ENCODE peak calls at places on chromosomes 11 and 22, in six cellular contexts. S is ovary, D is heart right ventricle, O is H9, L is IMR-90, N is heart left ventricle. X is an unnamed sample. For H3K4me1, the result is how much of the 10 kb centered on the place peaks cover.

GRCh38 chr11:93844568-93844967 is 5.8 kb downstream of the VSTM5 start:
- DNase-seq in O (peak), L (no peak), N (no peak), D (no peak), S (no peak), X (no peak)

GRCh38 chr11:69906453-69906907 is 87.3 kb upstream of the FGF3 start:
- DNase-seq in L (peak), D (no peak), N (no peak), S (no peak), O (no peak), X (no peak)

GRCh38 chr11:63919267-63920125 is 2.5 kb upstream of the RCOR2 start:
- DNase-seq in L (no peak), O (peak), S (peak), D (peak), N (peak), X (peak)

GRCh38 chr22:17443413-17444203 is 74.3 kb downstream of the CECR2 start:
- DNase-seq in N (no peak), O (no peak), S (no peak), L (no peak), D (no peak), X (no peak)

GRCh38 chr22:49023879-49024774 is 803.5 kb downstream of the BRD1 start:
- DNase-seq in D (no peak), S (no peak), O (no peak), L (no peak), N (no peak), X (no peak)

GRCh38 chr11:44308923-44309482 is 936 bp downstream of the ALX4 start:
- DNase-seq in D (no peak), S (no peak), L (no peak), O (no peak), N (no peak), X (no peak)

GRCh38 chr11:43708776-43709175 is 28.2 kb downstream of the HSD17B12 start:
- DNase-seq in S (no peak), O (no peak), L (no peak), N (no peak), D (no peak), X (no peak)

GRCh38 chr11:96341237-96342130 is 1.5 kb downstream of the MAML2 start:
- DNase-seq in N (peak), O (peak), S (peak), L (peak), D (peak), X (peak)

GRCh38 chr11:70212227-70212811 is 9.2 kb downstream of the FADD start:
- DNase-seq in L (no peak), O (peak), D (no peak), N (no peak), S (no peak), X (no peak)

GRCh38 chr22:44119669-44120313 is 60.9 kb upstream of the PARVG start:
- DNase-seq in D (no peak), L (no peak), O (no peak), N (no peak), S (no peak), X (no peak)

GRCh38 chr11:88384004-88384677 is 46.6 kb upstream of the CTSC start:
- DNase-seq in D (no peak), S (no peak), N (no peak), O (no peak), L (peak), X (no peak)

GRCh38 chr11:119782021-119782420 is 53.0 kb upstream of the NECTIN1 start:
- DNase-seq in N (no peak), O (peak), L (no peak), S (no peak), D (no peak), X (no peak)

GRCh38 chr22:27372364-27372763 is 429.2 kb downstream of the MN1 start:
- DNase-seq in S (no peak), N (no peak), L (no peak), O (no peak), D (no peak), X (no peak)

GRCh38 chr11:17734986-17735822 is 623 bp downstream of the KCNC1 start:
- DNase-seq in N (peak), O (peak), D (peak), S (peak), L (peak), X (peak)

GRCh38 chr11:12403995-12404345 is 26.6 kb downstream of the PARVA start:
- DNase-seq in O (no peak), S (no peak), D (no peak), L (no peak), N (no peak), X (no peak)

DNA sequence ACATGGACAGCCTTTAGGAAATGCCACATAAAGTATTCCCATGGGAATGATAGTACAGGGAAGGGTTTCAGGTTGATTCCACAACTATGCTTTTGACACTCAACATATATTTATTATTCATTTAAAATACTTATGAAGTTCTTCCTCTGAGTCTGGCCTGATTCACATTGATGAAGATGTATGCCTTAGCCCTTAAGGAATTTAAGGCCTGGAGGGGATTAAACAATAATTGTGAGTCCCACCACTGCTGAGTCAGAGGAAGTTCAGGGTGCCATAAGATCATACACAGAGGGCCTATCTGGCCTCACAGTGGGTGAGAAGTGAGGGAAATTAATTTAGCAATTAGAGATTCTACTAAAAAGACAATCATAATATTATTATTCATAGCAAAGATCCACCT is 161.1 kb upstream of the SNX19 start:
- DNase-seq in N (no peak), S (no peak), O (no peak), D (no peak), L (peak), X (no peak)
- H3K4me1 ChIP-seq in N (under half), S (under half), O (under half), D (under half), L (under half), X (under half)

GRCh38 chr11:123194308-123195181 is 503 bp downstream of the CLMP start:
- DNase-seq in S (peak), L (peak), D (no peak), O (peak), N (no peak), X (no peak)

GRCh38 chr11:123188508-123189165 is 6.4 kb downstream of the CLMP start:
- DNase-seq in D (no peak), S (no peak), N (no peak), O (no peak), L (peak), X (no peak)

GRCh38 chr11:123190504-123190903 is 4.5 kb downstream of the CLMP start:
- DNase-seq in S (no peak), L (no peak), O (no peak), D (no peak), N (no peak), X (no peak)

GRCh38 chr11:123193742-123194141 is 1.3 kb downstream of the CLMP start:
- DNase-seq in L (no peak), S (no peak), N (no peak), D (no peak), O (no peak), X (no peak)

DNA sequence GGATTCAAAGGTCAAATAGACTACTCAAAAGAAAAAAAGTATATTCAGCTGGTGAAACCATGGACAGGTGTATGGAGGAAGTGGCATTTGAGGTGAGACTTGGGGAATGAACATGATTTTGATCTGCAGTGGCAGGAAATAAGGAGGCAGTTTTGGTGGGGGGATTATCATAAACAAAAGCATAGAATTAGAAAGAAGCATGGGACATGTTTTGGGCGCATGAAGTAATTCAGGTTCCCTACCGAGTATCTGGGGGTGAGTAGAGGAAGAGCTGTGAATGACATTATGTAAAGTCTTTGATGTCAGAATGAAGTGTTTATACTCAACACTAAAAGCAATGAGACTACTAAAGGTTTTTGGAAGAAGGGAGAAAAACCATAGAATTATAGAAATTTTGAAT is 3.1 kb downstream of the CLMP start:
- DNase-seq in L (no peak), O (no peak), N (no peak), S (no peak), D (no peak), X (no peak)
- H3K4me1 ChIP-seq in L (under half), O (under half), N (under half), S (under half), D (under half), X (under half)

GRCh38 chr11:127616171-127616570 is 615.6 kb upstream of the KIRREL3 start:
- DNase-seq in L (no peak), D (no peak), N (no peak), O (no peak), S (no peak), X (no peak)

GRCh38 chr11:127609025-127609788 is 608.6 kb upstream of the KIRREL3 start:
- DNase-seq in O (peak), L (no peak), D (no peak), N (no peak), S (no peak), X (no peak)

GRCh38 chr11:127610787-127611186 is 610.2 kb upstream of the KIRREL3 start:
- DNase-seq in O (no peak), D (no peak), S (no peak), N (no peak), L (no peak), X (no peak)

GRCh38 chr11:127612602-127613001 is 612.0 kb upstream of the KIRREL3 start:
- DNase-seq in S (no peak), N (no peak), L (no peak), O (no peak), D (no peak), X (no peak)
- H3K4me1 ChIP-seq in S (under half), N (under half), L (under half), O (under half), D (under half), X (under half)

GRCh38 chr22:23267225-23268043 is 87.1 kb downstream of the BCR start:
- DNase-seq in S (no peak), D (no peak), N (no peak), O (no peak), L (no peak), X (no peak)

GRCh38 chr22:23266780-23267179 is 86.5 kb downstream of the BCR start:
- DNase-seq in O (no peak), L (no peak), N (no peak), D (no peak), S (no peak), X (no peak)

GRCh38 chr22:23269441-23270211 is 89.3 kb downstream of the BCR start:
- DNase-seq in D (no peak), S (no peak), N (no peak), L (no peak), O (peak), X (no peak)

GRCh38 chr22:23268877-23269276 is 88.6 kb downstream of the BCR start:
- DNase-seq in N (no peak), O (no peak), D (no peak), L (no peak), S (no peak), X (no peak)

DNA sequence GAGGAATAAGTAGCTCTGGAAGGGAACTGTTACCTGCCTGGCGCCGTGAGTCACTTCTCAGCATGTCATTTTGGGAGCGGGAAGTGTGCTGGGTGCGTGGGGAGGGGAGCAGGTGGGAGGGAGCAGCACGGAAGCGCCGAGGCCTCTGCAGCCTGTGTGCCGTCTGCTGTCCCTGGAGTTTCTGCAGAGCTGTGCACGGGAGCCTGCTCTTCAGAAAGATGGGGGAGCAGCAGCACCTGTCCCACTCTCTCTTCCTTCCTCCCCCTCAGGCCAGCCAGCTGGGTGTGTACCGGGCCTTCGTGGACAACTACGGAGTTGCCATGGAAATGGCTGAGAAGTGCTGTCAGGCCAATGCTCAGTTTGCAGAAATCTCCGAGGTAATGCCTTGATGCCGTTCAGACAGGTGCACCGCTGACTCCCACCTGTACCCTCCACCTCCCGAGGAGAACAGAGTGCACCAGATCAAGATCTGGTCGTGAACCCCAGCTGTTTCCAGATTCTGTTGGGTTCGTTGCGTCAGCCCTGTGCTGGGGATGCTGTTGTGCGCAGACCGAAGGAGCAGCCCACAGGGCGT is 87.9 kb downstream of the BCR start:
- DNase-seq in D (no peak), N (no peak), L (no peak), O (no peak), S (no peak), X (no peak)
- H3K4me1 ChIP-seq in D (under half), N (under half), L (under half), O (under half), S (under half), X (under half)

DNA sequence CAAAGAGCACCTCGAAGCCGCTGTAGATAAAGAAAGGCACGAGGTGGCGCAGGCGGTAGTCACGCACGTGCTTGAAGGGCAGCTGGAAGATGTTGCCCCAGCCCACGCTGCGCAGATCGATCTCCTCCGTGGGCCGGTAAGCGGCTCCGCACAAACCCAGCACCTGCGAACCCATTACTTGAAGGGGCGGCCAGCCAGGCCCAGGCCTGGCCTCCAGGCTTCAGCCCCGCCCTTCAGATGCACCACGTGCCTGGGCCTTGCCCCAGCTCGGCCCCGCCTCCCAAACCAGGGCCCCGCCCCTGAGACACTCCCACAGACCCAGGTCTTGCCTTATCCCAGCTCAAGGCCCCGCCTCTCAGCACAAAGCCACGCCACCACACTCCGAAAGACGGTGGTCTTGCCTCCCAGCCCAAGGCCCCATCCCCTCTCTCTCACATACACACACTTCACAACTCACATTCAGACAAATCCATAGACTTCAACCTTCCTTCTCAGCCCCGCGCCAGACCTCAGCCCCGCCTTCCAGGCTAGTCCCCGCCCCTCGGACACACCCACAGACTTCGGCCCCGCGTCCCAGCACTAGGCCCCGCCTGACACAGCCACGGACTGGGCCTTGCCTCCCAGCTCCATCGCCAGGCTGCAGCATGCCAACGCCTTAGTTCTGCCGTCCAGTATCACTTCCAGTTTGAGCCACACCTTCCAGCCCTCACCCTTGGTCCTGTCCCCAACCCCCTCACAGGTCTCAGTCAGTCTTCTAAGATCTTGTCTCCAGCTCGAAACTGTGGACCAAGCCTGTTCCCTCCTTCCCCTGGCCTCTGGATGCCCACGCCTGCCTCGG is 7.1 kb downstream of the UNC93B1 start:
- DNase-seq in S (no peak), L (no peak), N (no peak), O (peak), D (peak), X (peak)
- H3K4me1 ChIP-seq in S (under half), L (under half), N (under half), O (under half), D (under half), X (under half)

GRCh38 chr11:1827095-1827797 is 7.5 kb upstream of the SYT8 start:
- DNase-seq in L (peak), O (no peak), N (no peak), S (no peak), D (peak), X (peak)
- H3K4me1 ChIP-seq in L (under half), O (under half), N (under half), S (under half), D (under half), X (under half)

GRCh38 chr11:27465629-27466028 is 7.0 kb downstream of the LGR4 start:
- DNase-seq in D (no peak), S (no peak), N (no peak), L (no peak), O (no peak), X (no peak)
- H3K4me1 ChIP-seq in D (half or more), S (under half), N (under half), L (under half), O (under half), X (under half)

X was measured in mucosa of descending colon.